ENCODE peak calls at places on chromosomes 12 and 14, in nine cellular contexts. One of them, this sample, is unnamed.

GRCh38 chr12:77521458-77522115 is 309.1 kb upstream of the NAV3 start:
- DNase-seq in A549: no peak
- DNase-seq in right cardiac atrium: no peak
- DNase-seq in NCI-H524 treated with DMSO at 0.1 percent for 48 hours: no peak
- DNase-seq in adipocyte: peak
- DNase-seq in NCI-H1092: no peak
- DNase-seq in stomach: no peak
- DNase-seq in NCI-H1694: no peak
- DNase-seq in foreskin fibroblast: peak
- DNase-seq in this sample: no peak

GRCh38 chr12:132171293-132171967 is 27.2 kb downstream of the NOC4L start:
- DNase-seq in A549: no peak
- DNase-seq in right cardiac atrium: no peak
- DNase-seq in NCI-H524 treated with DMSO at 0.1 percent for 48 hours: no peak
- DNase-seq in adipocyte: no peak
- DNase-seq in NCI-H1092: no peak
- DNase-seq in stomach: no peak
- DNase-seq in NCI-H1694: no peak
- DNase-seq in foreskin fibroblast: no peak
- DNase-seq in this sample: peak

GRCh38 chr14:68506645-68507405 is 286.0 kb downstream of the ZFP36L1 start:
- DNase-seq in A549: no peak
- DNase-seq in right cardiac atrium: no peak
- DNase-seq in NCI-H524 treated with DMSO at 0.1 percent for 48 hours: no peak
- DNase-seq in adipocyte: no peak
- DNase-seq in NCI-H1092: no peak
- DNase-seq in stomach: peak
- DNase-seq in NCI-H1694: no peak
- DNase-seq in foreskin fibroblast: no peak
- DNase-seq in this sample: no peak

GRCh38 chr12:2138871-2139308 is 86.1 kb downstream of the CACNA1C start:
- DNase-seq in A549: no peak
- DNase-seq in right cardiac atrium: no peak
- DNase-seq in NCI-H524 treated with DMSO at 0.1 percent for 48 hours: no peak
- DNase-seq in adipocyte: peak
- DNase-seq in NCI-H1092: no peak
- DNase-seq in stomach: no peak
- DNase-seq in NCI-H1694: no peak
- DNase-seq in foreskin fibroblast: peak
- DNase-seq in this sample: no peak

GRCh38 chr12:72986963-72987362 is 714.8 kb downstream of the TRHDE start:
- DNase-seq in A549: no peak
- DNase-seq in right cardiac atrium: no peak
- DNase-seq in NCI-H524 treated with DMSO at 0.1 percent for 48 hours: no peak
- DNase-seq in adipocyte: no peak
- DNase-seq in NCI-H1092: no peak
- DNase-seq in stomach: no peak
- DNase-seq in NCI-H1694: no peak
- DNase-seq in foreskin fibroblast: no peak
- DNase-seq in this sample: no peak

GRCh38 chr14:75578786-75579781 is 664 bp downstream of the FLVCR2 start:
- DNase-seq in A549: peak
- DNase-seq in right cardiac atrium: peak
- DNase-seq in NCI-H524 treated with DMSO at 0.1 percent for 48 hours: peak
- DNase-seq in adipocyte: no peak
- DNase-seq in NCI-H1092: no peak
- DNase-seq in stomach: no peak
- DNase-seq in NCI-H1694: no peak
- DNase-seq in foreskin fibroblast: peak
- DNase-seq in this sample: no peak

GRCh38 chr14:74976264-74977113 is 21.1 kb upstream of the PGF start:
- DNase-seq in A549: no peak
- DNase-seq in right cardiac atrium: no peak
- DNase-seq in NCI-H524 treated with DMSO at 0.1 percent for 48 hours: no peak
- DNase-seq in adipocyte: no peak
- DNase-seq in NCI-H1092: no peak
- DNase-seq in stomach: no peak
- DNase-seq in NCI-H1694: no peak
- DNase-seq in foreskin fibroblast: no peak
- DNase-seq in this sample: no peak

GRCh38 chr14:93830753-93831461 is 42.6 kb upstream of the PRIMA1 start:
- DNase-seq in A549: no peak
- DNase-seq in right cardiac atrium: no peak
- DNase-seq in NCI-H524 treated with DMSO at 0.1 percent for 48 hours: no peak
- DNase-seq in adipocyte: no peak
- DNase-seq in NCI-H1092: no peak
- DNase-seq in stomach: no peak
- DNase-seq in NCI-H1694: no peak
- DNase-seq in foreskin fibroblast: no peak
- DNase-seq in this sample: no peak

GRCh38 chr12:124847675-124848074 is 16.0 kb downstream of the SCARB1 start:
- DNase-seq in A549: no peak
- DNase-seq in right cardiac atrium: peak
- DNase-seq in NCI-H524 treated with DMSO at 0.1 percent for 48 hours: no peak
- DNase-seq in adipocyte: no peak
- DNase-seq in NCI-H1092: no peak
- DNase-seq in stomach: no peak
- DNase-seq in NCI-H1694: no peak
- DNase-seq in foreskin fibroblast: no peak
- DNase-seq in this sample: no peak

GRCh38 chr14:51869426-51870113 is 9.2 kb downstream of the GNG2 start:
- DNase-seq in A549: no peak
- DNase-seq in right cardiac atrium: no peak
- DNase-seq in NCI-H524 treated with DMSO at 0.1 percent for 48 hours: no peak
- DNase-seq in adipocyte: no peak
- DNase-seq in NCI-H1092: no peak
- DNase-seq in stomach: no peak
- DNase-seq in NCI-H1694: no peak
- DNase-seq in foreskin fibroblast: no peak
- DNase-seq in this sample: no peak

GRCh38 chr12:72673853-72674252 is 401.7 kb downstream of the TRHDE start:
- DNase-seq in A549: no peak
- DNase-seq in right cardiac atrium: no peak
- DNase-seq in NCI-H524 treated with DMSO at 0.1 percent for 48 hours: no peak
- DNase-seq in adipocyte: no peak
- DNase-seq in NCI-H1092: no peak
- DNase-seq in stomach: no peak
- DNase-seq in NCI-H1694: no peak
- DNase-seq in foreskin fibroblast: no peak
- DNase-seq in this sample: no peak

GRCh38 chr12:87280356-87280755 is 748.8 kb downstream of the C12orf50 start:
- DNase-seq in A549: no peak
- DNase-seq in right cardiac atrium: no peak
- DNase-seq in NCI-H524 treated with DMSO at 0.1 percent for 48 hours: no peak
- DNase-seq in adipocyte: no peak
- DNase-seq in NCI-H1092: no peak
- DNase-seq in stomach: no peak
- DNase-seq in NCI-H1694: no peak
- DNase-seq in foreskin fibroblast: no peak
- DNase-seq in this sample: no peak

GRCh38 chr12:52533686-52534470 is 13.7 kb upstream of the KRT5 start:
- DNase-seq in A549: no peak
- DNase-seq in right cardiac atrium: no peak
- DNase-seq in NCI-H524 treated with DMSO at 0.1 percent for 48 hours: no peak
- DNase-seq in adipocyte: no peak
- DNase-seq in NCI-H1092: no peak
- DNase-seq in stomach: no peak
- DNase-seq in NCI-H1694: no peak
- DNase-seq in foreskin fibroblast: no peak
- DNase-seq in this sample: no peak

GRCh38 chr12:65649126-65649525 is 175.2 kb upstream of the HMGA2 start:
- DNase-seq in A549: peak
- DNase-seq in right cardiac atrium: no peak
- DNase-seq in NCI-H524 treated with DMSO at 0.1 percent for 48 hours: no peak
- DNase-seq in adipocyte: peak
- DNase-seq in NCI-H1092: no peak
- DNase-seq in stomach: no peak
- DNase-seq in NCI-H1694: no peak
- DNase-seq in foreskin fibroblast: peak
- DNase-seq in this sample: no peak

GRCh38 chr12:4723226-4723625 is 3.0 kb downstream of the GALNT8 start:
- DNase-seq in A549: no peak
- DNase-seq in right cardiac atrium: no peak
- DNase-seq in NCI-H524 treated with DMSO at 0.1 percent for 48 hours: no peak
- DNase-seq in adipocyte: no peak
- DNase-seq in NCI-H1092: no peak
- DNase-seq in stomach: no peak
- DNase-seq in NCI-H1694: no peak
- DNase-seq in foreskin fibroblast: no peak
- DNase-seq in this sample: no peak

GRCh38 chr12:89551747-89552146 is 25.9 kb upstream of the POC1B start:
- DNase-seq in A549: no peak
- DNase-seq in right cardiac atrium: no peak
- DNase-seq in NCI-H524 treated with DMSO at 0.1 percent for 48 hours: no peak
- DNase-seq in adipocyte: no peak
- DNase-seq in NCI-H1092: no peak
- DNase-seq in stomach: no peak
- DNase-seq in NCI-H1694: no peak
- DNase-seq in foreskin fibroblast: no peak
- DNase-seq in this sample: no peak

GRCh38 chr12:12976366-12976765 is 23.7 kb downstream of the HEBP1 start:
- DNase-seq in A549: peak
- DNase-seq in right cardiac atrium: no peak
- DNase-seq in NCI-H524 treated with DMSO at 0.1 percent for 48 hours: no peak
- DNase-seq in adipocyte: peak
- DNase-seq in NCI-H1092: no peak
- DNase-seq in stomach: no peak
- DNase-seq in NCI-H1694: no peak
- DNase-seq in foreskin fibroblast: peak
- DNase-seq in this sample: no peak

GRCh38 chr14:70709726-70710382 is 68.1 kb downstream of the TTC9 start:
- DNase-seq in A549: no peak
- DNase-seq in right cardiac atrium: no peak
- DNase-seq in NCI-H524 treated with DMSO at 0.1 percent for 48 hours: peak
- DNase-seq in adipocyte: no peak
- DNase-seq in NCI-H1092: peak
- DNase-seq in stomach: no peak
- DNase-seq in NCI-H1694: no peak
- DNase-seq in foreskin fibroblast: no peak
- DNase-seq in this sample: peak

GRCh38 chr14:89256273-89256672 is 160.8 kb downstream of the FOXN3 start:
- DNase-seq in A549: no peak
- DNase-seq in right cardiac atrium: no peak
- DNase-seq in NCI-H524 treated with DMSO at 0.1 percent for 48 hours: no peak
- DNase-seq in adipocyte: no peak
- DNase-seq in NCI-H1092: no peak
- DNase-seq in stomach: no peak
- DNase-seq in NCI-H1694: no peak
- DNase-seq in foreskin fibroblast: no peak
- DNase-seq in this sample: no peak

GRCh38 chr12:109680521-109681030 is 33.0 kb upstream of the FAM222A start:
- DNase-seq in A549: no peak
- DNase-seq in right cardiac atrium: no peak
- DNase-seq in NCI-H524 treated with DMSO at 0.1 percent for 48 hours: no peak
- DNase-seq in adipocyte: no peak
- DNase-seq in NCI-H1092: no peak
- DNase-seq in stomach: peak
- DNase-seq in NCI-H1694: peak
- DNase-seq in foreskin fibroblast: no peak
- DNase-seq in this sample: peak

GRCh38 chr12:121427556-121428055 is 27.7 kb downstream of the RNF34 start:
- DNase-seq in A549: no peak
- DNase-seq in right cardiac atrium: no peak
- DNase-seq in NCI-H524 treated with DMSO at 0.1 percent for 48 hours: no peak
- DNase-seq in adipocyte: no peak
- DNase-seq in NCI-H1092: no peak
- DNase-seq in stomach: no peak
- DNase-seq in NCI-H1694: no peak
- DNase-seq in foreskin fibroblast: no peak
- DNase-seq in this sample: no peak

GRCh38 chr14:95515080-95515489 is 1.4 kb downstream of the SYNE3 start:
- DNase-seq in A549: no peak
- DNase-seq in right cardiac atrium: peak
- DNase-seq in NCI-H524 treated with DMSO at 0.1 percent for 48 hours: no peak
- DNase-seq in adipocyte: peak
- DNase-seq in NCI-H1092: no peak
- DNase-seq in stomach: no peak
- DNase-seq in NCI-H1694: no peak
- DNase-seq in foreskin fibroblast: peak
- DNase-seq in this sample: peak

GRCh38 chr14:55200646-55201045 is 9.3 kb upstream of the DLGAP5 start:
- DNase-seq in A549: no peak
- DNase-seq in right cardiac atrium: no peak
- DNase-seq in NCI-H524 treated with DMSO at 0.1 percent for 48 hours: no peak
- DNase-seq in adipocyte: no peak
- DNase-seq in NCI-H1092: no peak
- DNase-seq in stomach: no peak
- DNase-seq in NCI-H1694: no peak
- DNase-seq in foreskin fibroblast: no peak
- DNase-seq in this sample: no peak

GRCh38 chr14:70896981-70897380 is 10.3 kb upstream of the PCNX1 start:
- DNase-seq in A549: no peak
- DNase-seq in right cardiac atrium: no peak
- DNase-seq in NCI-H524 treated with DMSO at 0.1 percent for 48 hours: no peak
- DNase-seq in adipocyte: peak
- DNase-seq in NCI-H1092: no peak
- DNase-seq in stomach: no peak
- DNase-seq in NCI-H1694: no peak
- DNase-seq in foreskin fibroblast: no peak
- DNase-seq in this sample: no peak

GRCh38 chr12:111842556-111843396 is 748 bp downstream of the MAPKAPK5 start:
- DNase-seq in A549: peak
- DNase-seq in right cardiac atrium: no peak
- DNase-seq in NCI-H524 treated with DMSO at 0.1 percent for 48 hours: no peak
- DNase-seq in adipocyte: peak
- DNase-seq in NCI-H1092: no peak
- DNase-seq in stomach: no peak
- DNase-seq in NCI-H1694: no peak
- DNase-seq in foreskin fibroblast: peak
- DNase-seq in this sample: no peak

GRCh38 chr12:106976013-106976658 is 10.8 kb downstream of the MTERF2 start:
- DNase-seq in A549: no peak
- DNase-seq in right cardiac atrium: no peak
- DNase-seq in NCI-H524 treated with DMSO at 0.1 percent for 48 hours: no peak
- DNase-seq in adipocyte: peak
- DNase-seq in NCI-H1092: no peak
- DNase-seq in stomach: no peak
- DNase-seq in NCI-H1694: no peak
- DNase-seq in foreskin fibroblast: peak
- DNase-seq in this sample: no peak

GRCh38 chr12:53722450-53723041 is 4.7 kb downstream of the CALCOCO1 start:
- DNase-seq in A549: no peak
- DNase-seq in right cardiac atrium: no peak
- DNase-seq in NCI-H524 treated with DMSO at 0.1 percent for 48 hours: no peak
- DNase-seq in adipocyte: peak
- DNase-seq in NCI-H1092: no peak
- DNase-seq in stomach: no peak
- DNase-seq in NCI-H1694: no peak
- DNase-seq in foreskin fibroblast: no peak
- DNase-seq in this sample: no peak

GRCh38 chr12:104215638-104216297 is at the start of gene TXNRD1:
- DNase-seq in A549: peak
- DNase-seq in right cardiac atrium: peak
- DNase-seq in NCI-H524 treated with DMSO at 0.1 percent for 48 hours: no peak
- DNase-seq in adipocyte: no peak
- DNase-seq in NCI-H1092: peak
- DNase-seq in stomach: peak
- DNase-seq in NCI-H1694: no peak
- DNase-seq in foreskin fibroblast: peak
- DNase-seq in this sample: no peak

GRCh38 chr12:52795694-52796428 is at the start of gene KRT3:
- DNase-seq in A549: no peak
- DNase-seq in right cardiac atrium: no peak
- DNase-seq in NCI-H524 treated with DMSO at 0.1 percent for 48 hours: peak
- DNase-seq in adipocyte: no peak
- DNase-seq in NCI-H1092: no peak
- DNase-seq in stomach: no peak
- DNase-seq in NCI-H1694: no peak
- DNase-seq in foreskin fibroblast: no peak
- DNase-seq in this sample: no peak

GRCh38 chr14:74825008-74825407 is 50.9 kb downstream of the PROX2 start:
- DNase-seq in A549: no peak
- DNase-seq in right cardiac atrium: no peak
- DNase-seq in NCI-H524 treated with DMSO at 0.1 percent for 48 hours: no peak
- DNase-seq in adipocyte: peak
- DNase-seq in NCI-H1092: no peak
- DNase-seq in stomach: no peak
- DNase-seq in NCI-H1694: no peak
- DNase-seq in foreskin fibroblast: peak
- DNase-seq in this sample: no peak

GRCh38 chr12:59977779-59978178 is 381.9 kb downstream of the SLC16A7 start:
- DNase-seq in A549: no peak
- DNase-seq in right cardiac atrium: no peak
- DNase-seq in NCI-H524 treated with DMSO at 0.1 percent for 48 hours: no peak
- DNase-seq in adipocyte: no peak
- DNase-seq in NCI-H1092: no peak
- DNase-seq in stomach: no peak
- DNase-seq in NCI-H1694: no peak
- DNase-seq in foreskin fibroblast: no peak
- DNase-seq in this sample: no peak